ENCODE peak calls at places on chromosomes 4 and X, in five cellular contexts. H is activated CD4-positive, alpha-beta T cell treated with anti-CD3 and anti-CD28 coated beads, Interleukin-2, amount 50 U/mL, for 4 hours; K is GOT3; E is AG20443; U is astrocyte of the spinal cord. I is an unnamed sample.

GRCh38 chr4:11722218-11722617 is 293.5 kb upstream of the HS3ST1 start:
- DNase-seq in H (no peak), K (no peak), E (no peak), U (no peak), I (no peak)

GRCh38 chr4:70994387-70995099 is 1.1 kb downstream of the DCK start:
- DNase-seq in H (no peak), K (no peak), E (no peak), U (no peak), I (no peak)

GRCh38 chr4:68850293-68850692 is 34.5 kb downstream of the UGT2B10 start:
- DNase-seq in H (no peak), K (no peak), E (no peak), U (no peak), I (no peak)

GRCh38 chrX:107355533-107355932 is 93.9 kb upstream of the FRMPD3 start:
- DNase-seq in H (no peak), K (no peak), E (no peak), U (no peak), I (no peak)

GRCh38 chrX:132488092-132488749 is 617 bp downstream of the MBNL3 start:
- DNase-seq in H (no peak), K (no peak), E (peak), U (peak), I (no peak)

GRCh38 chr4:76703676-76704075 is 194.3 kb downstream of the SOWAHB start:
- DNase-seq in H (no peak), K (no peak), E (no peak), U (peak), I (no peak)

GRCh38 chr4:83115000-83115399 is 471 bp upstream of the PLAC8 start:
- DNase-seq in H (no peak), K (no peak), E (peak), U (peak), I (no peak)

GRCh38 chr4:123651536-123652175 is 255.1 kb downstream of the SPRY1 start:
- DNase-seq in H (no peak), K (no peak), E (no peak), U (no peak), I (no peak)

GRCh38 chrX:140346711-140347110 is 158.2 kb downstream of the SOX3 start:
- DNase-seq in H (no peak), K (no peak), E (peak), U (no peak), I (no peak)

GRCh38 chr4:184448828-184449227 is 25.5 kb downstream of the IRF2 start:
- DNase-seq in H (no peak), K (no peak), E (peak), U (peak), I (no peak)

GRCh38 chr4:167964766-167965373 is 127.5 kb upstream of the ANXA10 start:
- DNase-seq in H (no peak), K (no peak), E (no peak), U (no peak), I (no peak)

GRCh38 chr4:155615054-155615887 is 51.4 kb upstream of the GUCY1A1 start:
- DNase-seq in H (no peak), K (no peak), E (no peak), U (no peak), I (no peak)

GRCh38 chr4:145936142-145937020 is 2.2 kb downstream of the ZNF827 start:
- DNase-seq in H (peak), K (no peak), E (peak), U (peak), I (peak)

GRCh38 chr4:87521757-87522374 is 7.3 kb downstream of the SPARCL1 start:
- DNase-seq in H (no peak), K (no peak), E (no peak), U (peak), I (no peak)

GRCh38 chr4:186798951-186799659 is 75.4 kb upstream of the FAT1 start:
- DNase-seq in H (no peak), K (no peak), E (no peak), U (no peak), I (no peak)

GRCh38 chr4:66273110-66273509 is 602.8 kb upstream of the EPHA5 start:
- DNase-seq in H (no peak), K (no peak), E (no peak), U (no peak), I (no peak)

GRCh38 chr4:150960818-150961217 is 54.3 kb downstream of the LRBA start:
- DNase-seq in H (peak), K (no peak), E (peak), U (no peak), I (no peak)

GRCh38 chr4:55111601-55112000 is 13.8 kb downstream of the KDR start:
- DNase-seq in H (no peak), K (no peak), E (no peak), U (no peak), I (no peak)

GRCh38 chr4:125517831-125518230 is 203.1 kb downstream of the FAT4 start:
- DNase-seq in H (no peak), K (no peak), E (no peak), U (no peak), I (no peak)

I was measured in head of caudate nucleus.